ENCODE peak calls at places on chromosome 5, in six cellular contexts. Z, C, R, Q, V and W are unnamed samples.

GRCh38 chr5:68187268-68188055 is 28.1 kb upstream of the PIK3R1 start:
- DNase-seq in Z (no peak), C (no peak), R (no peak), Q (no peak), V (peak), W (no peak)

GRCh38 chr5:128536229-128536860 is 1.7 kb downstream of the FBN2 start:
- DNase-seq in Z (no peak), C (no peak), R (no peak), Q (no peak), V (peak), W (no peak)

GRCh38 chr5:172447646-172448365 is 6.5 kb downstream of the SH3PXD2B start:
- DNase-seq in Z (no peak), C (no peak), R (no peak), Q (no peak), V (no peak), W (no peak)

GRCh38 chr5:169003721-169004481 is 297.0 kb downstream of the SLIT3 start:
- DNase-seq in Z (no peak), C (no peak), R (no peak), Q (no peak), V (no peak), W (no peak)

GRCh38 chr5:172178301-172179031 is 9.6 kb downstream of the STK10 start:
- DNase-seq in Z (no peak), C (no peak), R (no peak), Q (no peak), V (no peak), W (no peak)

GRCh38 chr5:68343421-68343826 is 127.9 kb downstream of the PIK3R1 start:
- DNase-seq in Z (peak), C (peak), R (no peak), Q (peak), V (no peak), W (no peak)

GRCh38 chr5:168266016-168266415 is 25.4 kb upstream of the WWC1 start:
- DNase-seq in Z (no peak), C (no peak), R (no peak), Q (no peak), V (no peak), W (no peak)

GRCh38 chr5:38940230-38940858 is 94.5 kb downstream of the OSMR start:
- DNase-seq in Z (no peak), C (no peak), R (no peak), Q (no peak), V (no peak), W (no peak)

GRCh38 chr5:32506809-32507208 is 62.3 kb upstream of the ZFR start:
- DNase-seq in Z (no peak), C (peak), R (no peak), Q (no peak), V (no peak), W (no peak)

GRCh38 chr5:1202798-1203185 is 1.4 kb downstream of the SLC6A19 start:
- DNase-seq in Z (no peak), C (no peak), R (no peak), Q (no peak), V (no peak), W (no peak)

GRCh38 chr5:97165726-97166125 is 17.3 kb downstream of the RIOK2 start:
- DNase-seq in Z (no peak), C (no peak), R (no peak), Q (no peak), V (no peak), W (no peak)

GRCh38 chr5:32027717-32028321 is 146.3 kb downstream of the GOLPH3 start:
- DNase-seq in Z (no peak), C (peak), R (peak), Q (no peak), V (no peak), W (no peak)

GRCh38 chr5:179858241-179858585 is 404 bp downstream of the MRNIP start:
- DNase-seq in Z (peak), C (peak), R (no peak), Q (peak), V (no peak), W (peak)

DNA sequence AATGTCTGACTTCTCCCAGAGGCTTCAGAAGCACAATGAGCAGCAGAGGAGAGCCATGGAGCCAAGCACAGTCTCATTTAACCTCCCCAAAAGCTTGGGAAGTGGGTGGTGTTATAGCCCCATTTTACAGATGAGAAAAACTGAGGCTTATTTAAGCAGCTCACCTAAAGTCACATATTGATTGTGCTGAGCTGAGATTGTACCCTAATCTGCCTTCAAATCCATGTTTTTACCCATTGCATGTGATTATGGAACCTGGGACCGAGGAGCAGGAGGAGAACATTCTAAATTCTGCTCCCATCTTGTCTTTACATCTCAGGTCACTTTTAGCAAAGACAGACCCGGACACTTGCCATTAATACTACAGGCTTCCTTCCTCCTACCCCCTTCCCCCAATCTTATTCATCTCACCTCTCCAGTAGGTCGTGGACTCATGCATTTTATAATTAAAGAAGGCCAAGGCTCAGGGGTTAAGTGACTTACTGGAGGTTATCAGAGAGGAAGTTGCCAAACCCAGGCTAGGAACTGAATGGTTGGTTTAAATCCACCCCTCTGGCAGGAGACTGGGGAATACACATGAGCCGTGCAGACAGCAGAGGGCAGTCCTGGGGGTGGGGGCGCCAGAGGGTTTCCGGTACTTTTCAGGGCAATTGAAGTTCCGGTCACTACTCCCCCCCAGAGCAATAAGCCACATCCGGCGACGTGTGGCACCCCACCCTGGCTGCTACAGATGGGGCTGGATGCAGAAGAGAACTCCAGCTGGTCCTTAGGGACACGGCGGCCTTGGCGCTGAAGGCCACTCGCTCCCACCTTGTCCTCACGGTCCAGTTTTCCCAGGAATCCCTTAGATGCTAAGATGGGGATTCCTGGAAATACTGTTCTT is 51.0 kb upstream of the IL17B start:
- DNase-seq in Z (no peak), C (no peak), R (peak), Q (no peak), V (no peak), W (no peak)
- TF ChIP-seq CTCF in Z (no peak), C (peak), R (peak), Q (no peak), V (no peak), W (no peak)

GRCh38 chr5:142722896-142723295 is 37.0 kb upstream of the FGF1 start:
- DNase-seq in Z (no peak), C (no peak), R (no peak), Q (no peak), V (no peak), W (no peak)

GRCh38 chr5:142722146-142722545 is 36.3 kb upstream of the FGF1 start:
- DNase-seq in Z (no peak), C (no peak), R (no peak), Q (no peak), V (no peak), W (no peak)

GRCh38 chr5:142717582-142718215 is 31.8 kb upstream of the FGF1 start:
- DNase-seq in Z (no peak), C (peak), R (no peak), Q (peak), V (no peak), W (no peak)

GRCh38 chr5:142719836-142720330 is 34.0 kb upstream of the FGF1 start:
- DNase-seq in Z (no peak), C (no peak), R (no peak), Q (no peak), V (no peak), W (no peak)

DNA sequence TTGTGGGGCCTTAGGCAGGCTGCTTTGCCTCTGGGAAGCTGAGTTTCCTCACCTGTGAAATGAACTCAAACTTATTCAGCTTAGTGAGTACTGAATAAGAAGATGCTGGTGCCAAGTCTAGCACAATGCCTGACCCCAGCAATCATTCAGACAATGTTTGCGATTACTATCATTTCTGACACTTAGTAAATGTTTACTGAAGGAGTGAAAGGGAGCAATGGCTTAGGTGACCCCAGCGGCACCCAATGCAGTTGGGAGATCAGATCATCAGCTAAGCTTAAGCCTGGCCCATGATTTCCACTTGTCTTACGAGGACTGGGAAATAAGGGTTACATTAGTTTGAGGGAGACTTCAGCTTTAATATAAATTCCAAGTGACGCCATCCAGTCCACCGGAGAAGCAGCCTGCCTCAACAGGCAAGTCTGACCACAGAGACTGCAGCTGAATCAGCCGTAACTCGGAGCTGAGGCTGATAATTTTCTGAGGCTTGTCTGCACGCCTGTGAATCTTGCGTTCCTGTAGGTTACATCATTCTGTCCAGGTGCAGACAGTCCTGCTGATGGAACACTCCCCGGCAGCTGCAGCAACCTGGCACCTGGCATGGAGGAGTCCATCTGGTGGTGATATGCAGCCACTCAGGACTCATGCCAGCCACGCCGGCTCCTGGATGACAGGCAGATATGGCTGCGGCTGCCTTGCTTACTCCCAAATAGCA is 34.8 kb upstream of the FGF1 start:
- DNase-seq in Z (no peak), C (peak), R (no peak), Q (no peak), V (no peak), W (no peak)
- TF ChIP-seq CTCF in Z (no peak), C (peak), R (no peak), Q (no peak), V (no peak), W (no peak)

GRCh38 chr5:150779397-150780179 is 1.0 kb downstream of the SMIM3 start:
- DNase-seq in Z (no peak), C (no peak), R (no peak), Q (peak), V (no peak), W (no peak)
- TF ChIP-seq CTCF in Z (no peak), C (no peak), R (no peak), Q (no peak), V (peak), W (no peak)

GRCh38 chr5:175698401-175699115 is 40.7 kb downstream of the HRH2 start:
- DNase-seq in Z (no peak), C (no peak), R (no peak), Q (no peak), V (no peak), W (no peak)

GRCh38 chr5:175696855-175697198 is 39.0 kb downstream of the HRH2 start:
- DNase-seq in Z (no peak), C (no peak), R (no peak), Q (no peak), V (no peak), W (no peak)

GRCh38 chr5:175697846-175698245 is 40.0 kb downstream of the HRH2 start:
- DNase-seq in Z (no peak), C (no peak), R (no peak), Q (no peak), V (no peak), W (no peak)

GRCh38 chr5:175701797-175702196 is 43.9 kb downstream of the HRH2 start:
- DNase-seq in Z (no peak), C (no peak), R (no peak), Q (no peak), V (no peak), W (no peak)

GRCh38 chr5:175700991-175701390 is 43.1 kb downstream of the HRH2 start:
- DNase-seq in Z (no peak), C (peak), R (peak), Q (no peak), V (no peak), W (no peak)
- TF ChIP-seq CTCF in Z (peak), C (peak), R (peak), Q (peak), V (peak), W (peak)

GRCh38 chr5:149931992-149932436 is 12.6 kb downstream of the PDE6A start:
- DNase-seq in Z (no peak), C (no peak), R (no peak), Q (no peak), V (no peak), W (no peak)

GRCh38 chr5:149935431-149935901 is 9.1 kb downstream of the PDE6A start:
- DNase-seq in Z (no peak), C (no peak), R (no peak), Q (no peak), V (no peak), W (no peak)

GRCh38 chr5:149930060-149930753 is 14.4 kb downstream of the PDE6A start:
- DNase-seq in Z (no peak), C (no peak), R (no peak), Q (no peak), V (no peak), W (no peak)

GRCh38 chr5:149930754-149931574 is 13.6 kb downstream of the PDE6A start:
- DNase-seq in Z (no peak), C (no peak), R (no peak), Q (no peak), V (no peak), W (no peak)

DNA sequence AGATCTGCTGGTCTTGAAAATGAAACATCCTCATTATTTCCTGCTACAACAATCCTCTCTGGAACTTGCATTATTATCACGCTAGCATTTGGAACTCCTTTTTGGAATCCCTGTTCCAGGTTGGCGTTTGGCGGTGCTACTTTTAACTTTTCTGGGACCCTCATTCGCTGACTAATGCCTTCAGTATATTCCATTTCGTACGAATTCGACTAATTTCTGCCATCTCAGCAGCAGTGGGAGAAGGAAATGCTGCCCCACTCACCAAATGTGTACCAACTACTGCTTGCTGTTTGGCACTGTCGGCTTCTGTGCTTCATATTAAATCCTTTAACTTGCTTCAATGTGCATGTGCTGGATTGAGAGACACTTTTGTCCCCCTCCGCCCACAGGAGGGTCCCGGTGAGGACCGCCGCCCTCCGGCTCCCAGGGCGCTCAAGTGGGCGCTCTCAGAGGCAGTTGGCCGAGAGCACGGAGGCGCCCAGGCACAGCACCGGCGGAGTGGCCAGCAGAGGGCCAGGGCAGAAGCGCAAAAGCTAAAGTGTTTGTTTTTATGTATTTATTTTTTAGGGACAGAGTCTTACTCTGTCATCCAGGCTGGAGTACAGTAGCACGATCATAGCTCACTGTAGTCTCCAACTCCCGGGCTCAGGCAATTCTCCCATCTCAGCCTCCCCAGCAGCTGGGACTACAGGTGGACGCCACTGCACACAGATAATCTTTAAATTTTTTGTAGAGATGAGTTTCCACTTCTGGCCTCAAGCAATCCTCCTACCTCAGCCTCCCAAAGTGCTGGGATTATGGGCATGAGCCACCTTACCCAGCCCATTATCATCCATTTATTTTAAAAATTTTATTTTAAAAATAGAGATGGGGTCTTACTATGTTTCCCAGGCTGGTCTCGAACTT is 11.9 kb downstream of the PDE6A start:
- DNase-seq in Z (no peak), C (peak), R (no peak), Q (no peak), V (no peak), W (no peak)
- TF ChIP-seq CTCF in Z (no peak), C (peak), R (peak), Q (no peak), V (peak), W (no peak)

DNA sequence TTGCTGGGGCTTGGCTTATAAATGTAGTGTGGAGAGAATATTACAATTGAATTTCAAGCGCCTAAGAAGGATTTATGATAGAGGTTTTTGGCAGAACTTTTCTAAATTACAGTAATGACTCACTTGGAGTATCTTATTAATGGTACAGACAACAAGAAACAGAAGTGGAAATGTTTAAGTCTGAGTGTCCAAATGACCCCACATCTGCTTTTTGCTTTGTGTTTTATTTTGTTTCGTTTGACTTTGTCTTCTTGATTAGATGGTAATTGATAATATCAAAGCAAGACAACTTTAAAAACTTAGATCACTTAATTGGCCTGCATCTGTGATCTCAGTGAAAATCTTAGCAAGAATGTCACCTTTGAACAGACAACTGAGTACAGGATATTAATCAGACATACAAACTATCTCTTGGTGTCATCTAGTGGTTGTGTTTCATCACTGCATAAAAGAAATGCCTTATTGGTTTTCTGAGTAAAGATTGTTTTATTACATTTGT is 577.4 kb downstream of the ISL1 start:
- DNase-seq in Z (no peak), C (peak), R (peak), Q (no peak), V (no peak), W (no peak)
- TF ChIP-seq CTCF in Z (no peak), C (peak), R (peak), Q (peak), V (peak), W (peak)

GRCh38 chr5:25119654-25120053 is 474.9 kb upstream of the CDH10 start:
- DNase-seq in Z (peak), C (peak), R (no peak), Q (no peak), V (no peak), W (no peak)
- TF ChIP-seq CTCF in Z (peak), C (peak), R (no peak), Q (peak), V (peak), W (peak)

DNA sequence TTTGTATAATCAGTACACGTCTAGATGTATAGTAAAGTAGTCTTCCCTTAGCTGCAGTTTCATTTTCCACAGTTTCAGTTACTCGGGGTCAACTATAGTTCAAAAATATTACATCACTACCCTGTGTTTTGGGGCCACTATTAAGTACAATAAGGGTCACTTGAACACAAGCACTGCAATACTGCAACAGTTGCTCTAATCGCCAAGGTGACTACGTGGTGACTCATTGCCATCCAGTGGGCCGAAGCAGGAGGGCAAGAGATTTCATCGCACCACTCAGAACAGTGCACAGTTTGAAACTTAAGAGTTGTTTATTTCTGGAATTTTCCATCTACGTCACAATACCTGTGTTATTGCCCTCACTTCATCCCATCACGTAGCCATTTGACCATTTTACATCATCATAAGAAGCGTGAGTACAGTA is at the start of gene ARL14EPL:
- DNase-seq in Z (peak), C (peak), R (peak), Q (no peak), V (no peak), W (peak)
- TF ChIP-seq CTCF in Z (peak), C (peak), R (peak), Q (peak), V (peak), W (peak)

GRCh38 chr5:102089883-102090282 is 206.2 kb downstream of the SLCO4C1 start:
- DNase-seq in Z (no peak), C (no peak), R (no peak), Q (no peak), V (no peak), W (no peak)

GRCh38 chr5:102090770-102091169 is 205.3 kb downstream of the SLCO4C1 start:
- DNase-seq in Z (peak), C (peak), R (peak), Q (peak), V (no peak), W (no peak)
- TF ChIP-seq CTCF in Z (peak), C (peak), R (peak), Q (peak), V (peak), W (peak)

GRCh38 chr5:173709145-173709544 is 92.7 kb upstream of the BOD1 start:
- DNase-seq in Z (no peak), C (no peak), R (no peak), Q (no peak), V (no peak), W (no peak)

GRCh38 chr5:173705512-173705825 is 89.0 kb upstream of the BOD1 start:
- DNase-seq in Z (no peak), C (no peak), R (no peak), Q (no peak), V (no peak), W (no peak)

GRCh38 chr5:173707392-173707791 is 90.9 kb upstream of the BOD1 start:
- DNase-seq in Z (no peak), C (peak), R (no peak), Q (peak), V (no peak), W (peak)

GRCh38 chr5:173704615-173705511 is 88.4 kb upstream of the BOD1 start:
- DNase-seq in Z (no peak), C (no peak), R (no peak), Q (no peak), V (no peak), W (no peak)

GRCh38 chr5:173706700-173707099 is 90.2 kb upstream of the BOD1 start:
- DNase-seq in Z (no peak), C (peak), R (no peak), Q (no peak), V (no peak), W (no peak)
- TF ChIP-seq CTCF in Z (no peak), C (no peak), R (no peak), Q (no peak), V (no peak), W (no peak)